ENCODE peak calls at places on chromosome 11, in six cellular contexts. U is upper lobe of right lung, A is AG09319, Q is osteocyte, Y is GM10248, P is tibial artery. K is an unnamed sample.

GRCh38 chr11:61700720-61701119 is 20.5 kb downstream of the DAGLA start:
- DNase-seq in U (no peak), A (no peak), Q (no peak), Y (no peak), P (no peak), K (no peak)

GRCh38 chr11:118896921-118897591 is 13.4 kb downstream of the CXCR5 start:
- DNase-seq in U (no peak), A (no peak), Q (no peak), Y (no peak), P (no peak), K (no peak)

GRCh38 chr11:127609025-127609788 is 608.6 kb upstream of the KIRREL3 start:
- DNase-seq in U (no peak), A (no peak), Q (no peak), Y (no peak), P (no peak), K (no peak)

GRCh38 chr11:125263268-125263790 is 98.8 kb downstream of the PKNOX2 start:
- DNase-seq in U (peak; percentile 82), A (peak; percentile 95), Q (peak; percentile 99), Y (no peak), P (peak; percentile 71), K (no peak)

GRCh38 chr11:72583616-72584292 is 90.5 kb downstream of the PDE2A start:
- DNase-seq in U (no peak), A (no peak), Q (no peak), Y (no peak), P (peak; percentile 53), K (no peak)

GRCh38 chr11:33674035-33674814 is 26.4 kb downstream of the C11orf91 start:
- DNase-seq in U (no peak), A (no peak), Q (peak; percentile 49), Y (no peak), P (no peak), K (no peak)

GRCh38 chr11:42244376-42244775 is 784.9 kb upstream of the LRRC4C start:
- DNase-seq in U (no peak), A (no peak), Q (no peak), Y (no peak), P (no peak), K (no peak)

GRCh38 chr11:42770444-42771065 is 541.2 kb upstream of the API5 start:
- DNase-seq in U (no peak), A (no peak), Q (no peak), Y (peak; percentile 20), P (no peak), K (peak; percentile 28)

GRCh38 chr11:68904458-68904847 is 762 bp downstream of the IGHMBP2 start:
- DNase-seq in U (no peak), A (no peak), Q (no peak), Y (no peak), P (peak; percentile 76), K (no peak)

GRCh38 chr11:64864473-64865285 is 13.7 kb downstream of the EHD1 start:
- DNase-seq in U (no peak), A (no peak), Q (no peak), Y (peak; percentile 66), P (peak; percentile 97), K (peak; percentile 79)

GRCh38 chr11:70434813-70435300 is 36.5 kb downstream of the CTTN start:
- DNase-seq in U (no peak), A (no peak), Q (no peak), Y (no peak), P (no peak), K (no peak)

GRCh38 chr11:96265236-96265737 is 77.7 kb downstream of the MAML2 start:
- DNase-seq in U (no peak), A (no peak), Q (no peak), Y (no peak), P (no peak), K (no peak)

GRCh38 chr11:65440831-65441499 is 18.4 kb downstream of the NEAT1 start:
- DNase-seq in U (peak; percentile 37), A (no peak), Q (no peak), Y (no peak), P (peak; percentile 48), K (no peak)

GRCh38 chr11:33438311-33438710 is 181.1 kb downstream of the HIPK3 start:
- DNase-seq in U (no peak), A (no peak), Q (no peak), Y (no peak), P (no peak), K (no peak)

GRCh38 chr11:126317681-126318641 is 14.1 kb downstream of the DCPS start:
- DNase-seq in U (peak; percentile 71), A (peak; percentile 68), Q (no peak), Y (no peak), P (peak; percentile 85), K (no peak)

GRCh38 chr11:70454197-70454767 is 56.0 kb downstream of the CTTN start:
- DNase-seq in U (peak; percentile 39), A (no peak), Q (no peak), Y (no peak), P (no peak), K (peak; percentile 63)

GRCh38 chr11:19253149-19253540 is 12.4 kb upstream of the E2F8 start:
- DNase-seq in U (no peak), A (no peak), Q (no peak), Y (no peak), P (no peak), K (no peak)

GRCh38 chr11:73252577-73253191 is 19.5 kb upstream of the P2RY6 start:
- DNase-seq in U (no peak), A (no peak), Q (no peak), Y (no peak), P (peak; percentile 33), K (no peak)

GRCh38 chr11:119594639-119595249 is 134.3 kb downstream of the NECTIN1 start:
- DNase-seq in U (no peak), A (no peak), Q (no peak), Y (no peak), P (no peak), K (no peak)

GRCh38 chr11:38123673-38124072 is 1525.6 kb upstream of the RAG2 start:
- DNase-seq in U (no peak), A (no peak), Q (no peak), Y (no peak), P (no peak), K (no peak)

GRCh38 chr11:47572715-47573255 is 6.0 kb downstream of the KBTBD4 start:
- DNase-seq in U (peak; percentile 50), A (no peak), Q (no peak), Y (no peak), P (peak; percentile 34), K (no peak)

GRCh38 chr11:60740573-60740972 is 16.1 kb downstream of the MS4A18 start:
- DNase-seq in U (no peak), A (no peak), Q (no peak), Y (no peak), P (no peak), K (no peak)

GRCh38 chr11:72191961-72192381 is at the start of gene FOLR1:
- DNase-seq in U (peak; percentile 84), A (no peak), Q (no peak), Y (no peak), P (no peak), K (no peak)

DNA sequence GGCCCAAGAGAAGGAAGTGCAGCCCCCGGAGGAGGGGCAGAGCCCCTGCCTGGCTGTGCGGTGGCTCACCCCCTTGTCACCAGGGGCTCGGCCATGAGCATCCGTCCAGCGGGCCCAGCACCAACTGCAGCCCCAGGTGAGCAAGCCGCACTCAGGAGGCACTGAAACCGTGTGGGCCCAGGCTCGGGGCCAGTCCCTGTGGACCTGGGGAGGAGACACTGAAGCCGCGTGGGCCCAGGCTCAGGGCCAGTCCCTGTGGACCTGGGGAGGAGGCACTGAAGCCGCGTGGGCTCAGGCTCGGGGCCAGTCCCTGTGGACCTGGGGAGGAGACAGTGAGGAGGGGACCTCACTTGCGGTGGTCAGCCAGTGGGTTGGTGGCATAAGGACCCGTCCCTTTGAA is 13.9 kb downstream of the LSP1 start:
- DNase-seq in U (no peak), A (no peak), Q (no peak), Y (no peak), P (no peak), K (no peak)
- TF ChIP-seq CTCF in U (no peak), A (no peak), Q (no peak), Y (no peak), P (no peak), K (no peak)

GRCh38 chr11:12287374-12288211 is 89.8 kb upstream of the PARVA start:
- DNase-seq in U (no peak), A (peak; percentile 88), Q (peak; percentile 86), Y (peak; percentile 33), P (peak; percentile 95), K (peak; percentile 7)

GRCh38 chr11:12288934-12289666 is 88.3 kb upstream of the PARVA start:
- DNase-seq in U (no peak), A (no peak), Q (no peak), Y (peak; percentile 2), P (no peak), K (peak; percentile 4)

GRCh38 chr11:12287009-12287373 is 90.4 kb upstream of the PARVA start:
- DNase-seq in U (no peak), A (peak; percentile 84), Q (peak; percentile 87), Y (peak; percentile 3), P (peak; percentile 86), K (no peak)

GRCh38 chr11:12289667-12290476 is 87.5 kb upstream of the PARVA start:
- DNase-seq in U (no peak), A (no peak), Q (peak; percentile 56), Y (peak; percentile 23), P (no peak), K (peak; percentile 4)

GRCh38 chr11:12288212-12288933 is 89.0 kb upstream of the PARVA start:
- DNase-seq in U (peak; percentile 83), A (peak; percentile 90), Q (peak; percentile 95), Y (peak; percentile 77), P (peak; percentile 93), K (peak; percentile 74)
- TF ChIP-seq CTCF in U (peak; percentile 85), A (no peak), Q (peak; percentile 94), Y (peak; percentile 88), P (peak; percentile 85), K (peak; percentile 90)

DNA sequence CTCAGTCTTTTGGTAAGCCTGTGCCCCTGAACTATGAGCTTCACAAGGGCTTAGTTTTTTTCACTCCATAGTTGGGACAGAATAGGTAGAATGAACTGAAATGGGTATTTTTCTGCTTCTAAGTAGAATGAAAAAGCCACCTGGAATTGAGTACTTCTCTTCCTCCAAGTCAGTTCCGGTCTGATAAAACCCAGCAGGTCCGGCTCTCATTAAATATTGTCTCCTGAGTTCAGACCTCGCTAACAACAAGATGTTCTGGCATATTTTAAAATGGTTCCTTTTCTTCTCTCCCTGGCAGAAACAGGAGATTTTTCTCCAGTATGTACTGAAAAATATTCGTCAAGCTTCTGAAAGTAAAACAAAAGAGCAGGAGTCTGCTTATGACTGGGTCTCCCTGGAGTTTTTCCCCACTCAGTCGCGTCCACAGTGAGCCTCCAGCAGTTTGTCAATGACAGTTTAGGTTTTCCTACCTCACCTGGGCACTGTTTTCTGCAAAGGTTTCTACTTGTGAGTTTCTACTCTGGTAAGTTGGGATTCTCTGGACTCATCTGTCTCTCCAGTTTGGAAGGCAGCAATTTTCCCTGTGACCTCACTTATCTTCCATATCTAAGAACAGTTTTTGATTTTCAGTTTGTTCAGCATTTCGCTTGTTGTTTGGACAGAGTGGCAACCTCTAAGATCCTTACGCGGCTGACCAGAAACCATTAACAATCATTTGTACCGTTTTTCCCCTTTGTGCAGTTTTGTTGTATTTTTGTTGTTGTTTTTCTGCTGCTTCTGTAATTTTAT is 868.0 kb downstream of the METTL15 start:
- DNase-seq in U (no peak), A (no peak), Q (no peak), Y (no peak), P (no peak), K (no peak)
- TF ChIP-seq CTCF in U (no peak), A (no peak), Q (no peak), Y (no peak), P (no peak), K (no peak)

DNA sequence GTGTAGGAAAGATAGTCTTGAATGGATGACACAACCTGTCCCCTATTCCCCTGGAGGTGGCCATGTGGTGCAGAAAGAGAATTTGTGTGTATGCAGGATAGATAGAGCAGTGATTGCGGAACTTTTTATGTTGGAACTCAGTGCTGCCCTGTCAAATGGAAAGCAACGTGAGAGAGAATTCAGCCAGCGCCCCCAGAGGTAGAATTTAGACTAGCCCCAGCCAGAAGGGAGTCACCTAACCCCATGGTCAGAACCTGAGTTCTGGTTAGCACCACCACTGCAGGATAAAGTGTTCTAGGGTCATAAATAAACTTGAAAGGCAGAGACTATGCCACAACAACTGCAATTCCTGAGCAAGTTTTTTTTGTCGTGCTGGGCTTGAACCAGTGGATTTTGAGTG is 152.9 kb upstream of the GRIA4 start:
- DNase-seq in U (no peak), A (no peak), Q (no peak), Y (no peak), P (no peak), K (no peak)
- TF ChIP-seq CTCF in U (no peak), A (no peak), Q (no peak), Y (no peak), P (no peak), K (peak; percentile 22)